ENCODE peak calls at places on chromosomes 11 and 22, in eight cellular contexts. V is SW 1271; O is HEK293T; S is activated CD4-positive, CD25-positive, alpha-beta regulatory T cell treated with anti-CD3 and anti-CD28 coated beads, Interleukin-2, amount 50 U/mL, for 72 hours; F is ACHN; E is spleen; J is COLO829; T is H1. Z is an unnamed sample.

GRCh38 chr22:47623056-47623739 is 860.7 kb downstream of the TBC1D22A start:
- DNase-seq in V (no peak), O (no peak), S (no peak), F (no peak), E (peak; percentile 63), J (no peak), T (no peak), Z (no peak)

GRCh38 chr11:12007769-12008737 is at the start of gene DKK3:
- DNase-seq in V (no peak), O (no peak), S (no peak), F (no peak), E (no peak), J (no peak), T (no peak), Z (no peak)

GRCh38 chr11:69360606-69361005 is 66.7 kb downstream of the MYEOV start:
- DNase-seq in V (no peak), O (no peak), S (no peak), F (no peak), E (no peak), J (no peak), T (no peak), Z (no peak)

GRCh38 chr11:68934321-68934645 is 30.6 kb downstream of the IGHMBP2 start:
- DNase-seq in V (no peak), O (no peak), S (no peak), F (no peak), E (peak; percentile 43), J (no peak), T (no peak), Z (no peak)

GRCh38 chr11:71082454-71082853 is 169.9 kb downstream of the SHANK2 start:
- DNase-seq in V (no peak), O (no peak), S (no peak), F (no peak), E (no peak), J (no peak), T (no peak), Z (no peak)

GRCh38 chr11:124669193-124669592 is 4.3 kb downstream of the SIAE start:
- DNase-seq in V (no peak), O (peak; percentile 68), S (no peak), F (peak; percentile 47), E (no peak), J (peak; percentile 75), T (no peak), Z (no peak)

GRCh38 chr11:9577551-9577950 is 4.1 kb downstream of the WEE1 start:
- DNase-seq in V (no peak), O (no peak), S (no peak), F (no peak), E (no peak), J (no peak), T (no peak), Z (no peak)

GRCh38 chr22:21447694-21448402 is 19.3 kb upstream of the TMEM191C start:
- DNase-seq in V (no peak), O (peak; percentile 69), S (peak; percentile 20), F (no peak), E (peak; percentile 55), J (no peak), T (no peak), Z (no peak)

GRCh38 chr22:32410459-32410858 is 1.6 kb downstream of the RTCB start:
- DNase-seq in V (no peak), O (no peak), S (no peak), F (no peak), E (no peak), J (peak; percentile 30), T (no peak), Z (no peak)

GRCh38 chr11:116697639-116698038 is 75.1 kb downstream of the BUD13 start:
- DNase-seq in V (no peak), O (no peak), S (no peak), F (no peak), E (peak; percentile 14), J (no peak), T (no peak), Z (no peak)

GRCh38 chr11:3056296-3057068 is 741 bp downstream of the CARS1 start:
- DNase-seq in V (no peak), O (no peak), S (peak; percentile 42), F (no peak), E (no peak), J (no peak), T (no peak), Z (no peak)

GRCh38 chr11:32713496-32713895 is 81.0 kb downstream of the CCDC73 start:
- DNase-seq in V (no peak), O (peak; percentile 22), S (no peak), F (peak; percentile 24), E (no peak), J (peak; percentile 29), T (no peak), Z (no peak)

Z was measured in iPS DF 6.9.